ENCODE peak calls at places on chromosome 12, in five cellular contexts. Q, G, P, X and L are unnamed samples.

GRCh38 chr12:71865166-71865713 is 25.7 kb downstream of the TBC1D15 start:
- DNase-seq in Q (no peak), P (no peak), G (no peak), X (no peak), L (no peak)

GRCh38 chr12:130266751-130267150 is 70.9 kb upstream of the PIWIL1 start:
- DNase-seq in Q (no peak), X (no peak), G (no peak), P (no peak), L (no peak)

GRCh38 chr12:67811437-67812361 is 163.2 kb downstream of the DYRK2 start:
- DNase-seq in G (no peak), Q (no peak), P (no peak), X (no peak), L (no peak)

GRCh38 chr12:53748072-53748840 is 3.5 kb downstream of the CISTR start:
- DNase-seq in G (no peak), Q (no peak), P (no peak), X (no peak), L (no peak)

GRCh38 chr12:65449400-65449799 is 170.9 kb downstream of the MSRB3 start:
- DNase-seq in G (no peak), Q (no peak), P (no peak), X (no peak), L (no peak)

GRCh38 chr12:28346567-28346966 is 156.3 kb downstream of the CCDC91 start:
- DNase-seq in Q (no peak), G (no peak), P (no peak), X (no peak), L (no peak)

GRCh38 chr12:88153959-88154358 is 11.9 kb downstream of the TMTC3 start:
- DNase-seq in Q (peak), G (no peak), P (no peak), X (no peak), L (no peak)

GRCh38 chr12:12943589-12944260 is 8.2 kb downstream of the GPRC5D start:
- DNase-seq in X (no peak), G (no peak), Q (no peak), P (no peak), L (no peak)

GRCh38 chr12:130977046-130977758 is 23.5 kb downstream of the ADGRD1 start:
- DNase-seq in G (no peak), X (no peak), P (no peak), Q (no peak), L (no peak)

GRCh38 chr12:71726548-71726947 is 28.1 kb upstream of the RAB21 start:
- DNase-seq in P (no peak), X (no peak), Q (no peak), G (no peak), L (no peak)

GRCh38 chr12:129635003-129635685 is 268.7 kb downstream of the TMEM132D start:
- DNase-seq in X (no peak), Q (no peak), G (no peak), P (no peak), L (no peak)

GRCh38 chr12:19539836-19540235 is 100.5 kb downstream of the AEBP2 start:
- DNase-seq in X (no peak), G (no peak), P (no peak), Q (no peak), L (no peak)

GRCh38 chr12:121128908-121129704 is 3.6 kb upstream of the P2RX7 start:
- DNase-seq in G (peak), P (peak), X (peak), Q (no peak), L (peak)

GRCh38 chr12:130879212-130879686 is 7.4 kb downstream of the RAN start:
- DNase-seq in P (no peak), X (no peak), Q (no peak), G (no peak), L (no peak)

GRCh38 chr12:60231301-60231700 is 635.5 kb downstream of the SLC16A7 start:
- DNase-seq in Q (no peak), P (no peak), G (no peak), X (no peak), L (no peak)

GRCh38 chr12:59078027-59078426 is 157.7 kb upstream of the LRIG3 start:
- DNase-seq in P (no peak), G (no peak), X (no peak), Q (no peak), L (no peak)

GRCh38 chr12:13194462-13195110 is 1.9 kb upstream of the EMP1 start:
- DNase-seq in X (no peak), G (no peak), P (no peak), Q (no peak), L (no peak)

GRCh38 chr12:51972849-51973273 is 21.4 kb downstream of the ACVR1B start:
- DNase-seq in X (peak), P (peak), G (peak), Q (no peak), L (peak)

GRCh38 chr12:88578274-88578673 is 2.0 kb downstream of the KITLG start:
- DNase-seq in Q (no peak), X (no peak), G (no peak), P (no peak), L (no peak)

GRCh38 chr12:128671528-128672042 is 152.2 kb downstream of the SLC15A4 start:
- DNase-seq in G (no peak), Q (no peak), P (no peak), X (no peak), L (no peak)

GRCh38 chr12:27001663-27002062 is 12.5 kb downstream of the TM7SF3 start:
- DNase-seq in G (no peak), X (no peak), Q (no peak), P (no peak), L (no peak)

GRCh38 chr12:98532687-98533304 is 17.4 kb downstream of the TMPO start:
- DNase-seq in X (no peak), G (no peak), P (no peak), Q (peak), L (no peak)

GRCh38 chr12:19482551-19483109 is 43.3 kb downstream of the AEBP2 start:
- DNase-seq in Q (no peak), G (peak), X (peak), P (no peak), L (peak)

GRCh38 chr12:76470028-76470939 is 89.3 kb downstream of the OSBPL8 start:
- DNase-seq in X (no peak), P (no peak), Q (no peak), G (no peak), L (no peak)

GRCh38 chr12:98418357-98419075 is 96.9 kb upstream of the TMPO start:
- DNase-seq in P (no peak), G (no peak), Q (no peak), X (no peak), L (no peak)

GRCh38 chr12:57389033-57389432 is 41.8 kb downstream of the R3HDM2 start:
- DNase-seq in Q (no peak), X (no peak), G (no peak), P (no peak), L (no peak)

GRCh38 chr12:122882908-122883563 is 12.9 kb downstream of the VPS37B start:
- DNase-seq in P (peak), Q (no peak), X (no peak), G (no peak), L (no peak)

GRCh38 chr12:87428701-87429277 is 600.4 kb downstream of the C12orf50 start:
- DNase-seq in G (no peak), Q (no peak), X (no peak), P (no peak), L (no peak)

GRCh38 chr12:2284857-2285256 is 232.1 kb downstream of the CACNA1C start:
- DNase-seq in G (peak), X (no peak), Q (peak), P (peak), L (peak)

GRCh38 chr12:107436376-107436775 is 249.2 kb upstream of the PWP1 start:
- DNase-seq in P (no peak), Q (no peak), G (no peak), X (no peak), L (no peak)

GRCh38 chr12:55745361-55746146 is 2.6 kb downstream of the GDF11 start:
- DNase-seq in Q (no peak), P (peak), X (no peak), G (no peak), L (no peak)

GRCh38 chr12:12585115-12585862 is 22.6 kb upstream of the DUSP16 start:
- DNase-seq in P (no peak), X (no peak), G (no peak), Q (no peak), L (no peak)

GRCh38 chr12:47903151-47903611 is 1.6 kb downstream of the VDR start:
- DNase-seq in Q (no peak), X (peak), P (no peak), G (peak), L (peak)

GRCh38 chr12:63889236-63889635 is 44.7 kb downstream of the SRGAP1 start:
- DNase-seq in G (no peak), Q (no peak), P (no peak), X (no peak), L (no peak)

GRCh38 chr12:128976120-128976519 is 122.8 kb downstream of the GLT1D1 start:
- DNase-seq in Q (no peak), G (peak), P (no peak), X (peak), L (peak)

GRCh38 chr12:49428652-49429549 is 61.6 kb downstream of the SPATS2 start:
- DNase-seq in P (no peak), Q (peak), X (no peak), G (no peak), L (no peak)

GRCh38 chr12:20798561-20798960 is 11.9 kb upstream of the SLCO1B3 start:
- DNase-seq in X (no peak), Q (peak), P (no peak), G (no peak), L (no peak)

GRCh38 chr12:19873146-19873545 is 433.9 kb downstream of the AEBP2 start:
- DNase-seq in X (no peak), Q (no peak), G (no peak), P (no peak), L (no peak)